ENCODE peak calls at places on chromosomes 1 and 21, in seven cellular contexts. M, T, F, A, B, J and S are unnamed samples.

GRCh38 chr21:35025206-35026152 is 23.6 kb downstream of the RUNX1 start:
- DNase-seq in M (peak), T (no peak), F (no peak), A (no peak), B (no peak), J (no peak), S (no peak)

GRCh38 chr1:44405804-44406743 is 1.0 kb downstream of the RNF220 start:
- DNase-seq in M (no peak), T (no peak), F (peak), A (no peak), B (no peak), J (peak), S (no peak)

GRCh38 chr1:65232402-65233122 is 76.8 kb upstream of the DNAJC6 start:
- DNase-seq in M (no peak), T (no peak), F (no peak), A (no peak), B (no peak), J (no peak), S (no peak)

GRCh38 chr1:27687906-27688305 is 15.9 kb upstream of the IFI6 start:
- DNase-seq in M (no peak), T (no peak), F (no peak), A (no peak), B (no peak), J (no peak), S (no peak)

GRCh38 chr1:39845569-39846566 is 37.4 kb downstream of the TRIT1 start:
- DNase-seq in M (peak), T (peak), F (peak), A (peak), B (peak), J (peak), S (peak)

GRCh38 chr21:46110499-46111192 is 12.7 kb downstream of the COL6A2 start:
- DNase-seq in M (no peak), T (peak), F (peak), A (peak), B (no peak), J (peak), S (no peak)

GRCh38 chr1:38125837-38126520 is 79.4 kb upstream of the POU3F1 start:
- DNase-seq in M (no peak), T (no peak), F (no peak), A (no peak), B (peak), J (no peak), S (peak)

GRCh38 chr21:26043891-26044290 is 126.7 kb downstream of the APP start:
- DNase-seq in M (no peak), T (no peak), F (no peak), A (no peak), B (no peak), J (no peak), S (no peak)

GRCh38 chr1:152167835-152168534 is 9.0 kb upstream of the RPTN start:
- DNase-seq in M (peak), T (no peak), F (no peak), A (no peak), B (peak), J (no peak), S (no peak)

GRCh38 chr1:27538793-27539192 is 48.8 kb upstream of the WASF2 start:
- DNase-seq in M (no peak), T (no peak), F (no peak), A (no peak), B (peak), J (no peak), S (no peak)

GRCh38 chr1:28249013-28249870 is 10.1 kb upstream of the SESN2 start:
- DNase-seq in M (peak), T (peak), F (no peak), A (peak), B (peak), J (peak), S (no peak)

GRCh38 chr1:177287237-177287636 is 116.5 kb downstream of the BRINP2 start:
- DNase-seq in M (no peak), T (no peak), F (no peak), A (no peak), B (no peak), J (no peak), S (no peak)

GRCh38 chr1:42658880-42659337 is 686 bp downstream of the PPIH start:
- DNase-seq in M (no peak), T (no peak), F (no peak), A (no peak), B (peak), J (no peak), S (no peak)

GRCh38 chr1:115782571-115783281 is 14.2 kb upstream of the CASQ2 start:
- DNase-seq in M (no peak), T (no peak), F (no peak), A (no peak), B (peak), J (no peak), S (no peak)

GRCh38 chr1:23449918-23450317 is 25.4 kb upstream of the TCEA3 start:
- DNase-seq in M (no peak), T (peak), F (no peak), A (no peak), B (no peak), J (peak), S (no peak)

GRCh38 chr1:12209495-12209832 is 20.4 kb upstream of the VPS13D start:
- DNase-seq in M (no peak), T (no peak), F (no peak), A (no peak), B (no peak), J (no peak), S (no peak)

GRCh38 chr1:66518654-66519053 is 15.3 kb upstream of the SGIP1 start:
- DNase-seq in M (no peak), T (no peak), F (no peak), A (no peak), B (no peak), J (no peak), S (no peak)

GRCh38 chr1:72435025-72435424 is 152.7 kb upstream of the NEGR1 start:
- DNase-seq in M (no peak), T (no peak), F (no peak), A (no peak), B (peak), J (no peak), S (no peak)

GRCh38 chr1:59730302-59730701 is 84.4 kb upstream of the HOOK1 start:
- DNase-seq in M (no peak), T (no peak), F (no peak), A (no peak), B (peak), J (no peak), S (no peak)

GRCh38 chr21:32533053-32533452 is 52.3 kb downstream of the TCP10L start:
- DNase-seq in M (no peak), T (no peak), F (no peak), A (no peak), B (no peak), J (no peak), S (no peak)

GRCh38 chr1:11143907-11144306 is 44.2 kb upstream of the EXOSC10 start:
- DNase-seq in M (no peak), T (no peak), F (no peak), A (no peak), B (no peak), J (no peak), S (no peak)

GRCh38 chr1:160083968-160084770 is 2.8 kb downstream of the KCNJ9 start:
- DNase-seq in M (peak), T (peak), F (peak), A (peak), B (peak), J (peak), S (no peak)

GRCh38 chr1:112507896-112508241 is 896 bp upstream of the WNT2B start:
- DNase-seq in M (no peak), T (no peak), F (no peak), A (no peak), B (no peak), J (no peak), S (no peak)

GRCh38 chr1:81391100-81391828 is 409.5 kb upstream of the ADGRL2 start:
- DNase-seq in M (no peak), T (no peak), F (no peak), A (no peak), B (peak), J (no peak), S (no peak)

GRCh38 chr1:212656730-212657129 is 42.9 kb downstream of the BATF3 start:
- DNase-seq in M (no peak), T (no peak), F (no peak), A (no peak), B (peak), J (no peak), S (no peak)

GRCh38 chr1:58879464-58879863 is 95.6 kb upstream of the JUN start:
- DNase-seq in M (no peak), T (no peak), F (no peak), A (no peak), B (no peak), J (no peak), S (no peak)

GRCh38 chr1:24507423-24507804 is 4.8 kb downstream of the RCAN3 start:
- DNase-seq in M (no peak), T (no peak), F (no peak), A (no peak), B (no peak), J (no peak), S (no peak)

GRCh38 chr1:19336543-19336942 is 24.4 kb downstream of the SLC66A1 start:
- DNase-seq in M (no peak), T (no peak), F (no peak), A (no peak), B (peak), J (no peak), S (no peak)

GRCh38 chr1:19340387-19340937 is 28.3 kb downstream of the SLC66A1 start:
- DNase-seq in M (no peak), T (no peak), F (no peak), A (no peak), B (no peak), J (no peak), S (no peak)

GRCh38 chr1:19339199-19339861 is 27.2 kb downstream of the SLC66A1 start:
- DNase-seq in M (no peak), T (no peak), F (no peak), A (no peak), B (no peak), J (no peak), S (no peak)

GRCh38 chr1:19337289-19337688 is 25.2 kb downstream of the SLC66A1 start:
- DNase-seq in M (no peak), T (no peak), F (no peak), A (no peak), B (no peak), J (no peak), S (no peak)

GRCh38 chr1:19338323-19338762 is 26.2 kb downstream of the SLC66A1 start:
- DNase-seq in M (no peak), T (no peak), F (peak), A (peak), B (peak), J (peak), S (no peak)
- TF ChIP-seq CTCF in M (no peak), T (no peak), F (peak), A (peak), B (peak), J (peak), S (no peak)

GRCh38 chr1:113963281-113963906 is 15.9 kb upstream of the OLFML3 start:
- DNase-seq in M (no peak), T (no peak), F (no peak), A (no peak), B (no peak), J (no peak), S (no peak)
- TF ChIP-seq CTCF in M (no peak), T (no peak), F (no peak), A (no peak), B (no peak), J (no peak), S (no peak)

GRCh38 chr1:165679282-165680036 is 18.9 kb downstream of the ALDH9A1 start:
- DNase-seq in M (no peak), T (no peak), F (no peak), A (no peak), B (no peak), J (no peak), S (no peak)
- TF ChIP-seq CTCF in M (no peak), T (no peak), F (no peak), A (no peak), B (no peak), J (no peak), S (no peak)

DNA sequence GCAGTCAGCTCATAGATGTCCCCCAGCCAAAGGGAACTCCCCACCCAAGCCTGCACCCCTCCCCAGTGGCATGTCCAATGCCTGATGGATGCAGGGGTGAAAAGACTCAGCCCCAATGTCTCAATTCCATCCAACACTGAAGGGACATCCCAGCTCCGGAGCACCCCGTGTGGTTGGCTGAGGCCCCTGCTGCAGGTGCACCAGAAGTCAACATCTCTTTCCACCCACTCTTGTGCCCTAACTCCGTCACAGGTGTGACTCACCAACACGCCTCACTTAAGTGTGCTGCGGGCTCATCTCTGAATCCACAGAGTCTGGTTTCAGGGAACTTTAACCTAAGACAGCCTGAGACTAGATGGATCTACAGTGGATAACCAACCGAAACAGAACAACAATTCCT is 40.9 kb upstream of the ZBTB18 start:
- DNase-seq in M (no peak), T (no peak), F (no peak), A (no peak), B (peak), J (no peak), S (no peak)
- TF ChIP-seq CTCF in M (no peak), T (no peak), F (no peak), A (no peak), B (no peak), J (no peak), S (no peak)

DNA sequence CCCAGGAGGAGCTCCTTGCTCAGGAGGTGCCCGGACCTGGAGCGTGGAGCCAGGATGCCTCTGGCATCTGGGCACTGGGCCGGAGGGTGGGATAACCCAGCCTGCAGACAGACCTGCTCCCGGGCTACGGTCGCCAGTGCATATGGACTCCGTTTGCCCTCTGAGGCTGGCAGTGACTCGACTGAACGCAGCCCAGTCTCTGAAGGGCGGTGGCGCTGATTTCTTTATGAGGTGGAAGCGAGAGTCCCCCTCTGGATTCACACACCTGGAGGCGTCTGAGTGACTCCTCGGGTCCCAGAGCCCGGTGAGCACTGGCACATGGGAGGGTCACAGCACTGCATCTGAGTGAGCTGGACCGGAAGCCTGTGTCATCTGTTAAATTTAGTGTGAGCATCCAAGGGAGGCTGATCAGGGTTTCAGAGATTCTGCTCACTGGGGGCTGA is 60.5 kb upstream of the TTC34 start:
- DNase-seq in M (no peak), T (no peak), F (no peak), A (peak), B (no peak), J (no peak), S (no peak)
- TF ChIP-seq CTCF in M (no peak), T (no peak), F (no peak), A (no peak), B (no peak), J (no peak), S (no peak)

DNA sequence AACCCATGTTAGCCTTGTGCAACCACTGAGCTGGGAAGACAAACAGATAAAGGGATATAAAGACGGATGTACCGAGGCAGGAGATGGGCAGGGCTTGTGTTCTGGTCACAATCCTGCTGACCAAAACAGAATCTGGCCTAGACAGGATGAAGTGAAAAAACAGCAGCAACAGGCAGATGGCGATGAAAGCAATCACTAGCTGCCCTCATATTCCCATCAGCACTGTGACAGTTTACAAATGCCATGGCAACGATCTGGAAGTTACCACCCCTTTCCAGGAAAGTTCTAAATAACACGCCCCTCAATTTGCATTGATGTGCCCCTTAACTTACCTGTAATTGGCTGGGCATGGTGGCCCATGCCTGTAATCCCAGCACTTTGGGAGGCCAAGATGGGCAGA is 40.6 kb upstream of the CD46 start:
- DNase-seq in M (no peak), T (no peak), F (no peak), A (no peak), B (no peak), J (no peak), S (no peak)
- TF ChIP-seq CTCF in M (no peak), T (no peak), F (no peak), A (no peak), B (no peak), J (peak), S (no peak)

GRCh38 chr1:1547476-1547875 is 7.1 kb upstream of the TMEM240 start:
- DNase-seq in M (no peak), T (no peak), F (no peak), A (no peak), B (no peak), J (no peak), S (no peak)
- TF ChIP-seq CTCF in M (no peak), T (no peak), F (no peak), A (no peak), B (no peak), J (no peak), S (no peak)

DNA sequence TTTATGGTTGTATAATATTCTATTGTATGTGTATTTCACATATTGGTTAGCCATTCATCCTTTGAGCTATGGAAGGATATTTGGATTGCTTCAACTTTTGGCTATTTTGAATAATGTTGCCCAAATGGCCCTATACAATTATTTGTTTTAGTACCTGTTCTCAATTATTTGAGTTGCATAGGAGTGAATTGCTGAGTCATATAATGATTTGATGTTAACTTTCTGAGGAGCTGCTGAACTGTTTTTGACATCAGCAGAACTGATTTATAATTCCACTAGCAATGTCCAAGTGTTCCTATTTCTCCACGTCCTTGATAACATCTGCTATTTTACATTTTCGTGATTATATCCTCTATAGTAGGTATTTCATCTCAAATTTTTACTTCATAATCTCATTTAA is 839.9 kb downstream of the KCNT2 start:
- DNase-seq in M (no peak), T (no peak), F (no peak), A (no peak), B (no peak), J (no peak), S (no peak)
- TF ChIP-seq CTCF in M (no peak), T (no peak), F (no peak), A (no peak), B (no peak), J (no peak), S (no peak)

DNA sequence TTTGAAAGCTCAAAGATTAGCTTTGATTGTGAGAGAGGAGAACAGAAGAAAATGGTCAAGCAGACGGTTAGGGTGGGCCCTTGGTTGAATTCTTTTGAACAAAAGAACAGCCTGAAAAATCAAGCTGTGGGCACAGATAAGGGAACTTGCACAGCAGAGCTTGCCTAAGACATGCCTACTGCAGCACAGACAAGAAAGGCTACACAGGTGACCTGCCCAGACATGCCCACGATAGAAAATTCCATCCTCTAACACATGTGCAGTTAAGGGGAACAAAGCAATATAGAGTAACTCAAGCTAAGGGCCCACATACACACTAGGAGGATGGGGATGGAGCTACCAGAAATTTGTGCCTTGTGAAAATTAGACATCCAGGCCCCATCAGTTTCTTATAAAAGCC is 512.5 kb upstream of the LRRC7 start:
- DNase-seq in M (no peak), T (no peak), F (no peak), A (no peak), B (peak), J (no peak), S (no peak)
- TF ChIP-seq CTCF in M (no peak), T (no peak), F (no peak), A (no peak), B (no peak), J (no peak), S (no peak)